ENCODE peak calls at places on chromosomes 16 and 17, in eight cellular contexts. X is RWPE2, Z is heart left ventricle, V is OCI-LY7, H is lung, U is upper lobe of right lung, O is breast epithelium, F is ascending aorta. P is an unnamed sample.

GRCh38 chr16:1709356-1709755 is 3.4 kb downstream of the MAPK8IP3 start:
- DNase-seq in O (no peak), Z (no peak), H (no peak), V (no peak), U (no peak), F (no peak), X (no peak), P (no peak)

GRCh38 chr17:77501101-77501566 is 360.4 kb downstream of the SEC14L1 start:
- DNase-seq in V (peak), H (no peak), O (no peak), X (no peak), U (peak), Z (no peak), F (no peak), P (no peak)

GRCh38 chr17:38509772-38510423 is 81.6 kb downstream of the ARHGAP23 start:
- DNase-seq in X (no peak), V (no peak), F (no peak), O (no peak), Z (no peak), U (no peak), H (no peak), P (no peak)

GRCh38 chr16:69241911-69242310 is 54.9 kb downstream of the SNTB2 start:
- DNase-seq in Z (no peak), F (no peak), O (no peak), V (no peak), H (no peak), X (no peak), U (no peak), P (peak)

GRCh38 chr17:6215071-6216035 is 145.2 kb downstream of the WSCD1 start:
- DNase-seq in X (no peak), V (no peak), O (no peak), F (no peak), U (no peak), H (no peak), Z (no peak), P (no peak)

GRCh38 chr17:79587945-79588344 is 22.9 kb downstream of the RBFOX3 start:
- DNase-seq in H (no peak), O (no peak), Z (no peak), V (no peak), U (no peak), X (no peak), F (no peak), P (no peak)

GRCh38 chr16:799111-799947 is 1.2 kb downstream of the GNG13 start:
- DNase-seq in X (no peak), O (no peak), H (no peak), V (no peak), F (no peak), Z (no peak), U (no peak), P (no peak)

GRCh38 chr16:17345043-17345442 is 125.7 kb downstream of the XYLT1 start:
- DNase-seq in V (no peak), H (peak), O (peak), Z (no peak), F (no peak), X (no peak), U (no peak), P (peak)

GRCh38 chr17:57940653-57941329 is 14.4 kb downstream of the CUEDC1 start:
- DNase-seq in F (no peak), U (no peak), X (no peak), V (peak), O (peak), Z (no peak), H (no peak), P (no peak)

GRCh38 chr16:9053006-9053601 is 38.3 kb upstream of the HAPSTR1 start:
- DNase-seq in V (peak), F (no peak), H (peak), Z (peak), O (no peak), X (peak), U (peak), P (no peak)

GRCh38 chr17:83199500-83200201 is 120.2 kb downstream of the METRNL start:
- DNase-seq in V (peak), O (peak), Z (peak), H (peak), F (peak), X (peak), U (peak), P (no peak)

GRCh38 chr17:16870253-16871245 is 101.4 kb downstream of the TNFRSF13B start:
- DNase-seq in X (no peak), V (no peak), O (no peak), H (no peak), F (no peak), U (peak), Z (no peak), P (no peak)

DNA sequence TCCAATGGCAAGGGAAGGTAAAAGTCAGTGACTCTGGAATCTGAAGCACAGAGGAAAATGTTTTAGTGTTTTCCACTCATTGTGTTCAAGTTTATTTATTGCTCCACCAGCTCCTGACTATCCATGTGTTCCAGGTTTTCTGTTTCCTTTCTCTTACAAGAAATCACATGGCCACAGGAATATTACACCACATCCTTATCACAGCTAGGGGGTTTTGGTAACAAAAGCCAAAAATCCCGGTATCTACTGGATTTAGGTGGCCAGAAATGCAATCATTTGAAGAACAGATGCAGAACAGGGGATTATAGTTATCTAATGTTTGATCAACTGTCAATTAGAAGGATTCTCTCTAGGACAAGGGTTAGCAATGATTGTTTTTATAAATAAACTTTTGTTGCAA is 47.9 kb downstream of the STH start:
- DNase-seq in X (no peak), F (no peak), H (no peak), Z (no peak), O (no peak), V (no peak), U (no peak), P (no peak)
- TF ChIP-seq CTCF in X (no peak), F (no peak), H (no peak), Z (no peak), O (no peak), V (no peak), U (no peak), P (no peak)

GRCh38 chr17:42670925-42671657 is 5.7 kb downstream of the PLEKHH3 start:
- DNase-seq in O (no peak), V (no peak), H (no peak), U (no peak), X (no peak), F (no peak), Z (no peak), P (no peak)

GRCh38 chr17:42665581-42666001 is 6.5 kb downstream of the TUBG2 start:
- DNase-seq in O (no peak), H (no peak), V (no peak), F (no peak), Z (no peak), X (no peak), U (no peak), P (no peak)

GRCh38 chr17:42670199-42670924 is 6.4 kb downstream of the PLEKHH3 start:
- DNase-seq in Z (no peak), V (no peak), O (no peak), F (no peak), U (no peak), X (no peak), H (no peak), P (no peak)

GRCh38 chr17:42669705-42670198 is 7.0 kb downstream of the PLEKHH3 start:
- DNase-seq in V (no peak), F (no peak), Z (no peak), X (no peak), O (no peak), U (no peak), H (no peak), P (no peak)

DNA sequence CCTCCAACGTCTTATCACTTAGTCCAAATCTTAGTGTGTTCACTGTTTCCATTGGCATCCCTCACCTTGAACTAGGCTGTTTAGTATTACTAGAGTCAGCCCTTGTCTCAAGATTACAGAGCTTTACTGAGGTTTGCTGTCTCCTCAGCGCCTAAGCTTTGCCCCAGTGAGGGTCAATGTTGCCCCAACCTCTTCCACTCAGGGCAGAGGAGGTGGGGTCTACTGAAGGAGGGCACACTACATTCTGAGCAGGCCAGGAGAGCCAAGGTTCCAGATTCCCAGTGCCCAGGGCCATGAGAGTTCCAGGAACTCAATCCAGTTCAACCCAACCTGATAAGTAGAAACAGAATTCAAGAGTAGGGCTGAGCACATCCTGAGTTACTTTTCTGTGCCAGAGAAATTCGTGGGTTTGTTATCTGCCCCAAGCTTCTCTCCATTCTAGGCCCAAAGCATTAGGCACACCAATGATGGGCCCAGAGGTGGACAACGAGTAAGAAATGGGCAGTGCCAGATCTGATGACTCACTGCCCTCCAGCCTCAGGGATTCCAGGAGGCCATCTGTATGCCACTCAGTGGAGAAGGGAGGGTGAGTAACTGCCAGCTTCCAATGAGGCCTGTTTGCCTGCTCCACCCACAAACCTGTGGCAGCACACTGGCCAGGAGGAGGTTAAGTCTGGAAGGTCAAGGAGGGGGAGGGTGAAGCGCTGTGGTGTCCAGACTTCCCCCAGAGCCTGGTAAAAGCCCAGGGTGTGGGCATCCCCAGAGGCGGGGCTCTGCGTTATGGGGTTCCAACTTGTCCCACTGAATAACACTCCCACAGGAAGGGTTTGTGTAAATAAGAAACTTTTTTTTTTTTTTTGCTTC is 8.2 kb downstream of the TUBG2 start:
- DNase-seq in O (peak), V (no peak), H (peak), F (no peak), U (no peak), X (peak), Z (peak), P (no peak)
- H3K27ac ChIP-seq in O (peak), V (no peak), H (peak), F (peak), U (peak), X (peak), Z (peak), P (peak)

DNA sequence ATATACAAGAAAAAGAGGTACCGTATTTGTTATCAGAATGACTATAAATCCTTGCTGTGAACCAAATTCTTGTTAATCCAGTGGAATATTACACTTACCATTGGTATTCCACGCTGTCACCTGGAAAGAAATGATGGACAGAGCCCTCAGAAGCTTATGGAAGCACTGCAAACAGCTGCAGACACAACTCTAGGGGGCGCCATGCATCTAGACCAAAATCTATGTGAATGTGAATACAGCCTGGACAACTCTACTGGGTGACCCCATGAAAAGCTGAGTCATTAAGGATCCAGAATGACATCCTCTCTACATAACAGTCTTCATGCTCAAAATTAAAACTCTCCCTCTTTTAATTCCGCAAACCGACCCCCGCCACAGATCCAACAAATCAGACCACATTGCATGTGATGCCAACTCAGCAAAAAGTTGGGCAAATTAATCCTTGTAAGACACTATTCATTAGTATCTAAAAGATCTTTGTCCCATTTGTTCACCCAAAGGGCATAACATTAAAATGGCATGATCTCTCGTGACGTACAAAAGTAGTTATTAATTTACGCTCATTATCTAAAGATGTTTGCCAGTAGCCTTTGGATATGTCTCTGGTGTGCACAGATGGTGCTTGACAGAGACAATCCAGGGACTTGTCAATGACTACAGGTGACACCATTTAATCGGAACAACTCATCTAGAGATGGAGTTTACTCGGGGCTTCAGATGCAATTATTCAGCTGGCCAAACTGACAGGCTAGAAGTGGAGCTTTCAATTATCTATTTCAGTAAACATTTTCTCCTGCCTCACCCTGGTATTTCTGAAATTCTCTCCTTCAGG is 552.7 kb upstream of the PSMD7 start:
- DNase-seq in U (no peak), X (no peak), H (no peak), V (no peak), F (no peak), Z (no peak), O (no peak), P (no peak)
- TF ChIP-seq CTCF in U (peak), X (peak), H (no peak), V (peak), F (no peak), Z (peak), O (no peak), P (no peak)

GRCh38 chr16:85173981-85174751 is 61.9 kb upstream of the CIBAR2 start:
- DNase-seq in U (no peak), V (no peak), O (no peak), Z (no peak), H (no peak), X (peak), F (no peak), P (no peak)
- H3K27ac ChIP-seq in U (peak), V (no peak), O (peak), Z (peak), H (peak), X (peak), F (peak), P (peak)

P was measured in AG04450.